ENCODE peak calls at places on chromosomes 3 and 15, in ten cellular contexts. D is GM20000; J is adrenal gland; H is activated CD8-positive, alpha-beta memory T cell treated with anti-CD3 and anti-CD28 coated beads, Interleukin-2, amount 10 ng/mL, durations not matched to agents 7 days and 5 days; P is HCEC 1CT; O is NCI-H1436; V is SK-N-MC; X is glomerular endothelial cell; Z is left colon; I is skeletal muscle cell. U is an unnamed sample.

GRCh38 chr3:139557041-139557440 is 17.5 kb upstream of the RBP1 start:
- DNase-seq in D (no peak), J (no peak), H (no peak), P (no peak), O (no peak), V (no peak), X (no peak), Z (no peak), I (no peak), U (no peak)

GRCh38 chr3:15585111-15585844 is 16.1 kb downstream of the HACL1 start:
- DNase-seq in D (no peak), J (no peak), H (no peak), P (no peak), O (no peak), V (no peak), X (no peak), Z (no peak), I (no peak), U (no peak)

GRCh38 chr3:58222161-58222724 is 11.5 kb upstream of the DNASE1L3 start:
- DNase-seq in D (no peak), J (no peak), H (no peak), P (no peak), O (no peak), V (no peak), X (no peak), Z (no peak), I (no peak), U (no peak)

GRCh38 chr15:42798802-42799201 is 61.9 kb upstream of the CDAN1 start:
- DNase-seq in D (no peak), J (no peak), H (no peak), P (no peak), O (no peak), V (no peak), X (no peak), Z (no peak), I (no peak), U (no peak)

GRCh38 chr15:71238926-71239325 is 123.7 kb downstream of the THSD4 start:
- DNase-seq in D (no peak), J (no peak), H (no peak), P (no peak), O (no peak), V (no peak), X (no peak), Z (no peak), I (no peak), U (no peak)

GRCh38 chr3:120741837-120742197 is 499 bp downstream of the RABL3 start:
- DNase-seq in D (no peak), J (no peak), H (no peak), P (peak; percentile 23), O (peak; percentile 49), V (peak; percentile 14), X (no peak), Z (no peak), I (no peak), U (no peak)

GRCh38 chr3:16286161-16286560 is 21.1 kb downstream of the OXNAD1 start:
- DNase-seq in D (peak; percentile 39), J (no peak), H (peak; percentile 87), P (no peak), O (no peak), V (no peak), X (no peak), Z (no peak), I (no peak), U (no peak)

GRCh38 chr3:10563396-10563795 is 58.0 kb upstream of the ATP2B2 start:
- DNase-seq in D (no peak), J (no peak), H (no peak), P (no peak), O (no peak), V (no peak), X (no peak), Z (no peak), I (no peak), U (no peak)

GRCh38 chr3:104032283-104032682 is 1334.4 kb upstream of the ALCAM start:
- DNase-seq in D (no peak), J (no peak), H (no peak), P (no peak), O (no peak), V (no peak), X (no peak), Z (no peak), I (no peak), U (peak; percentile 4)

GRCh38 chr3:16064660-16065414 is 109.6 kb upstream of the GALNT15 start:
- DNase-seq in D (no peak), J (peak; percentile 58), H (no peak), P (peak; percentile 85), O (no peak), V (no peak), X (no peak), Z (peak; percentile 48), I (peak; percentile 89), U (peak; percentile 93)

GRCh38 chr3:151091685-151092352 is 6.4 kb downstream of the MED12L start:
- DNase-seq in D (no peak), J (no peak), H (no peak), P (no peak), O (no peak), V (peak; percentile 5), X (no peak), Z (no peak), I (no peak), U (peak; percentile 4)

GRCh38 chr15:35101335-35101734 is 16.2 kb upstream of the NANOGP8 start:
- DNase-seq in D (no peak), J (no peak), H (no peak), P (no peak), O (no peak), V (no peak), X (no peak), Z (no peak), I (no peak), U (no peak)

GRCh38 chr15:99106417-99107220 is 1.7 kb downstream of the SYNM start:
- DNase-seq in D (no peak), J (no peak), H (peak; percentile 52), P (peak; percentile 30), O (no peak), V (no peak), X (no peak), Z (peak; percentile 66), I (no peak), U (no peak)

GRCh38 chr15:71011503-71012155 is 103.6 kb upstream of the THSD4 start:
- DNase-seq in D (peak; percentile 7), J (no peak), H (no peak), P (peak; percentile 84), O (no peak), V (no peak), X (peak; percentile 22), Z (no peak), I (peak; percentile 14), U (peak; percentile 15)

GRCh38 chr3:114855839-114856238 is 291.2 kb downstream of the ZBTB20 start:
- DNase-seq in D (no peak), J (no peak), H (no peak), P (no peak), O (no peak), V (no peak), X (no peak), Z (no peak), I (no peak), U (no peak)

GRCh38 chr3:59052803-59053411 is 3.1 kb upstream of the CFAP20DC start:
- DNase-seq in D (peak; percentile 40), J (no peak), H (no peak), P (peak; percentile 61), O (no peak), V (no peak), X (peak; percentile 25), Z (no peak), I (no peak), U (peak; percentile 10)

GRCh38 chr15:82847703-82848102 is 38.3 kb downstream of the WHAMM start:
- DNase-seq in D (no peak), J (no peak), H (no peak), P (no peak), O (no peak), V (no peak), X (no peak), Z (no peak), I (no peak), U (no peak)

GRCh38 chr3:97658670-97659285 is 105.8 kb upstream of the ARL6 start:
- DNase-seq in D (peak; percentile 8), J (no peak), H (no peak), P (peak; percentile 20), O (peak; percentile 70), V (peak; percentile 16), X (peak; percentile 2), Z (no peak), I (no peak), U (no peak)

GRCh38 chr3:83523470-83524073 is 1435.2 kb upstream of the CADM2 start:
- DNase-seq in D (peak; percentile 29), J (peak; percentile 50), H (no peak), P (no peak), O (peak; percentile 6), V (peak; percentile 59), X (peak; percentile 29), Z (no peak), I (peak; percentile 12), U (no peak)

GRCh38 chr3:63565220-63565619 is 87.3 kb upstream of the SNTN start:
- DNase-seq in D (no peak), J (no peak), H (no peak), P (no peak), O (no peak), V (no peak), X (no peak), Z (no peak), I (no peak), U (no peak)

U was measured in GM04503.